ENCODE peak calls at places on chromosomes 3 and 15, in nine cellular contexts. G, A, N, I, U, L, Q, O and X are unnamed samples.

GRCh38 chr3:21509706-21510105 is 241.3 kb downstream of the ZNF385D start:
- DNase-seq in L (no peak), A (no peak), U (no peak), I (no peak), O (no peak), Q (peak), G (no peak), N (no peak), X (no peak)

GRCh38 chr15:69414702-69415161 is 583 bp downstream of the KIF23 start:
- DNase-seq in G (peak), L (peak), N (peak), Q (peak), O (peak), A (peak), I (peak), U (peak), X (peak)

GRCh38 chr3:14345496-14346150 is 56.8 kb upstream of the SLC6A6 start:
- DNase-seq in O (no peak), G (no peak), A (no peak), U (no peak), Q (peak), N (peak), L (no peak), I (no peak), X (no peak)

GRCh38 chr3:181561605-181562031 is 150.1 kb upstream of the SOX2 start:
- DNase-seq in A (no peak), O (no peak), N (no peak), U (no peak), L (no peak), I (no peak), Q (no peak), G (no peak), X (no peak)

GRCh38 chr15:80252281-80252619 is 237 bp upstream of the CTXND1 start:
- DNase-seq in I (no peak), G (no peak), Q (no peak), U (no peak), L (no peak), N (no peak), O (no peak), A (no peak), X (no peak)

GRCh38 chr3:132256984-132257383 is 60.2 kb upstream of the ACP3 start:
- DNase-seq in N (peak), G (no peak), O (peak), Q (peak), U (no peak), A (peak), L (peak), I (peak), X (no peak)

GRCh38 chr15:31353931-31354330 is 27.3 kb downstream of the KLF13 start:
- DNase-seq in L (no peak), G (no peak), Q (peak), O (no peak), I (no peak), A (no peak), N (no peak), U (no peak), X (no peak)

GRCh38 chr15:51332211-51333147 is 5.9 kb downstream of the CYP19A1 start:
- DNase-seq in Q (peak), L (no peak), N (peak), U (no peak), I (no peak), A (no peak), G (no peak), O (no peak), X (no peak)

GRCh38 chr15:68224546-68225250 is 4.8 kb downstream of the CLN6 start:
- DNase-seq in I (no peak), L (no peak), O (no peak), A (no peak), Q (no peak), G (no peak), N (no peak), U (peak), X (peak)

GRCh38 chr15:59923508-59923907 is 80.6 kb upstream of the FOXB1 start:
- DNase-seq in A (no peak), I (no peak), U (no peak), L (no peak), Q (no peak), O (no peak), G (no peak), N (no peak), X (no peak)

GRCh38 chr15:66966256-66966655 is 99.1 kb upstream of the SMAD3 start:
- DNase-seq in N (no peak), A (no peak), O (no peak), U (no peak), Q (no peak), G (no peak), L (no peak), I (no peak), X (no peak)

GRCh38 chr15:29106551-29107290 is 162.9 kb downstream of the NSMCE3 start:
- DNase-seq in A (no peak), U (no peak), I (no peak), N (no peak), Q (peak), L (no peak), G (no peak), O (no peak), X (no peak)

GRCh38 chr15:43465105-43465504 is 27.9 kb downstream of the TP53BP1 start:
- DNase-seq in G (no peak), Q (peak), N (peak), U (no peak), I (peak), L (no peak), O (no peak), A (no peak), X (no peak)

GRCh38 chr15:60605879-60606304 is 127.0 kb upstream of the ICE2 start:
- DNase-seq in Q (peak), U (no peak), G (no peak), I (peak), N (no peak), O (no peak), A (no peak), L (no peak), X (no peak)

GRCh38 chr15:77371850-77372249 is 48.1 kb downstream of the PEAK1 start:
- DNase-seq in N (no peak), A (no peak), G (no peak), O (no peak), I (no peak), U (peak), Q (no peak), L (no peak), X (no peak)

GRCh38 chr15:64775551-64776401 is at the start of gene RBPMS2:
- DNase-seq in G (no peak), L (no peak), I (no peak), A (no peak), U (no peak), N (no peak), O (peak), Q (peak), X (no peak)

GRCh38 chr3:41026394-41027177 is 172.7 kb upstream of the CTNNB1 start:
- DNase-seq in L (peak), U (no peak), G (no peak), A (peak), N (peak), I (peak), O (no peak), Q (peak), X (no peak)

GRCh38 chr3:42042747-42043115 is 48.4 kb upstream of the TRAK1 start:
- DNase-seq in O (no peak), I (no peak), L (no peak), G (no peak), A (no peak), U (no peak), Q (peak), N (no peak), X (no peak)

GRCh38 chr15:79154491-79155182 is 64.1 kb upstream of the RASGRF1 start:
- DNase-seq in I (no peak), L (no peak), A (no peak), O (peak), N (no peak), Q (peak), U (no peak), G (no peak), X (no peak)

GRCh38 chr15:34837246-34838016 is 42.1 kb upstream of the ACTC1 start:
- DNase-seq in G (no peak), Q (peak), A (no peak), L (no peak), N (peak), I (peak), O (no peak), U (no peak), X (no peak)

GRCh38 chr3:29764603-29765254 is 483.9 kb downstream of the RBMS3 start:
- DNase-seq in N (peak), G (no peak), Q (peak), U (peak), O (no peak), L (no peak), A (no peak), I (peak), X (no peak)

GRCh38 chr3:171101982-171102610 is 75.6 kb upstream of the SLC2A2 start:
- DNase-seq in G (no peak), I (no peak), L (no peak), N (peak), O (no peak), U (no peak), A (no peak), Q (peak), X (no peak)

GRCh38 chr3:176574736-176575135 is 622.5 kb downstream of the TBL1XR1 start:
- DNase-seq in G (no peak), U (no peak), A (no peak), Q (peak), I (no peak), L (no peak), N (peak), O (no peak), X (no peak)

GRCh38 chr15:101037090-101037830 is 118.1 kb downstream of the LRRK1 start:
- DNase-seq in G (no peak), N (no peak), O (no peak), A (peak), I (no peak), Q (no peak), U (no peak), L (peak), X (no peak)

GRCh38 chr3:149663966-149664365 is 6.1 kb upstream of the WWTR1 start:
- DNase-seq in Q (no peak), O (no peak), N (peak), G (no peak), A (no peak), L (no peak), I (no peak), U (no peak), X (no peak)

GRCh38 chr3:36729204-36730056 is 34.9 kb downstream of the DCLK3 start:
- DNase-seq in Q (peak), O (peak), I (peak), L (no peak), G (peak), U (peak), N (peak), A (no peak), X (peak)

GRCh38 chr15:91517491-91518200 is 335.9 kb upstream of the SLCO3A1 start:
- DNase-seq in U (no peak), A (no peak), N (peak), O (no peak), G (no peak), L (no peak), Q (peak), I (no peak), X (no peak)

GRCh38 chr3:10806001-10806400 is 10.0 kb upstream of the SLC6A11 start:
- DNase-seq in U (no peak), N (no peak), I (no peak), A (no peak), O (no peak), Q (no peak), G (no peak), L (no peak), X (no peak)

DNA sequence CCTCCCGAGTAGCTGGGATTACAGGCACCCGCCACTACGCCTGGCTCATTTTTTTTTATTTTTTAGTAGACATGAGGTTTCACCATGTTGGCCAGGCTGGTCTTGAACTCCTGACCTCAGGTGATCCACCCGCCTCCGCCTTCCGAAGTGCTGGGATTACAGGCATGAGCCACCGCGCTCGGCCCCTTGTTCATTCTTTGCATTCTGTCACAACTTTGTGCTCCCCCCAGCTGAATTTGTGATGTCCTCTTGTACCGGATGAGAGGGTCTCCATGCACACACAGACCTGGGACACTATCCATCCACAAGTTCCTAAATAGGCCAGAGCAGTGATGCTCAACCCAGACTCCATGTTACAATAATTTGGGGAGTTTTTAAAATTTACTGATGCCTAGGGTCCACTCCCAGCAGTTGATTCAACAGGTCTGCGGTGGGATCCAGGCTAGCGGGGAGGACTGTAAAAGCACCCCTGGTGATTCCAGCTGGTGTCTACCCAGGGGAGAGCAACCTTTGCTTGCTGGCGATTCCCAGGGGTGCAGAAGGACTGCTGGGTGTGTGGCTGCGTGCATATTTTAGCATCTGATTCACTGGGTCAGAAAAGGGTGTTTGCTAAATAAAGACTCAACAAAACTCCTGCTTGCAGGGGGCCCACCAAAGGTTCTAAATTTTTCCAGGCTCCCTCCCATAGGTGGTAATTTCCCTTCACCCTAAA is 995 bp downstream of the RASSF1 start:
- DNase-seq in N (no peak), L (no peak), I (no peak), A (peak), Q (peak), U (no peak), G (no peak), O (no peak), X (no peak)
- H3K4me3 ChIP-seq in N (no peak), L (peak), I (peak), A (peak), Q (peak), U (peak), G (peak), O (no peak), X (peak)

DNA sequence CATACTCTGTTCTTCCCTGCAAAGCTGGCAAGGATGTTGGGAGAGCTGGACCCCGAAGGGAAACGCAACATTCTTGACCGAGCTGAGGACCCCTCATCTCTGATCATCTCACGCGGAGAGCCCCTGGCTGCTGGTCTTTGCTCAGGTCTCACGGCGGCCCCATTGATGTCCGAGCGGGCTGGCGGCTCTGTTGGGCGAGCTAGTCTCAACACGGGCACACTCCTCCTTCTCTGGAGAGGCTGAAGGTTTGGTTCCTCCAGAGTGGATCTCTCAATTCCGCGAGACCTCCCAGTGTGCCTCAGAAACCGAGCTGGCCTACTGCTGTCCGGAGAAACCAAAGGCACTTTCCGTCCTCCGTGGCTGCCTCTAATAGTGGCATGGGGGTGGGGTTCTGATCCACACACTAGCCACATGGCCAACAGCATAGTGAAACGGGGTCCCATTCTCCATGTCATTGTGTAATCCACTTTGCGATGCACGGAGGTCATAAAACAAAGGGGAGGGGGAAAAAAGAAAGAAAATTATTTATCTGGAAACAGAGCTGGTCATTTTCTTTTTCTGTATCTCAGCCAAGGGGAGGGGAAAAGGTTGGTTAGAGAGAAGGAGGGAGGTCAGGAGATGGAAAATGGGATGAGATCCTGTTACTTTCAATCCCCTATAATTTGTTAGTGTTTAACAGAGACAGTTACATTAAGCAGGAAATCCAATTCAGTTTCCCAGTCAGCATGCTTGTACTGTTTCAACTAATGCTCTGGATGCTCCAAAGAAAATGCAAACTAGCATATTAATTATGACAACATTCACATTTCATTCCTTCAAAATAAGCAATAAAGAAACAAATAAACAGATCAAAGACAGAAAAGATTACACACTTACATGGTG is 1.3 kb downstream of the CCDC80 start:
- DNase-seq in G (no peak), N (no peak), L (no peak), A (peak), Q (peak), I (no peak), U (no peak), O (no peak), X (no peak)
- H3K4me3 ChIP-seq in G (no peak), N (peak), L (peak), A (no peak), Q (peak), I (peak), U (no peak), O (no peak), X (no peak)

GRCh38 chr3:184911570-184911969 is 99.6 kb downstream of the VPS8 start:
- DNase-seq in Q (no peak), L (no peak), N (no peak), I (no peak), O (no peak), U (no peak), G (no peak), A (peak), X (no peak)

GRCh38 chr3:184908859-184909258 is 96.9 kb downstream of the VPS8 start:
- DNase-seq in U (no peak), Q (no peak), O (peak), N (no peak), A (no peak), I (no peak), G (no peak), L (no peak), X (no peak)

GRCh38 chr3:184907941-184908649 is 96.1 kb downstream of the VPS8 start:
- DNase-seq in Q (no peak), U (no peak), N (no peak), I (no peak), O (no peak), A (no peak), L (no peak), G (no peak), X (no peak)

GRCh38 chr3:184912166-184912565 is 100.2 kb downstream of the VPS8 start:
- DNase-seq in O (no peak), Q (no peak), L (no peak), G (no peak), N (no peak), I (no peak), A (no peak), U (no peak), X (no peak)

GRCh38 chr3:184910664-184911063 is 98.7 kb downstream of the VPS8 start:
- DNase-seq in G (no peak), A (peak), U (no peak), Q (no peak), L (peak), O (no peak), N (no peak), I (no peak), X (no peak)
- H3K4me3 ChIP-seq in G (no peak), A (no peak), U (no peak), Q (no peak), L (no peak), O (no peak), N (no peak), I (no peak), X (no peak)

DNA sequence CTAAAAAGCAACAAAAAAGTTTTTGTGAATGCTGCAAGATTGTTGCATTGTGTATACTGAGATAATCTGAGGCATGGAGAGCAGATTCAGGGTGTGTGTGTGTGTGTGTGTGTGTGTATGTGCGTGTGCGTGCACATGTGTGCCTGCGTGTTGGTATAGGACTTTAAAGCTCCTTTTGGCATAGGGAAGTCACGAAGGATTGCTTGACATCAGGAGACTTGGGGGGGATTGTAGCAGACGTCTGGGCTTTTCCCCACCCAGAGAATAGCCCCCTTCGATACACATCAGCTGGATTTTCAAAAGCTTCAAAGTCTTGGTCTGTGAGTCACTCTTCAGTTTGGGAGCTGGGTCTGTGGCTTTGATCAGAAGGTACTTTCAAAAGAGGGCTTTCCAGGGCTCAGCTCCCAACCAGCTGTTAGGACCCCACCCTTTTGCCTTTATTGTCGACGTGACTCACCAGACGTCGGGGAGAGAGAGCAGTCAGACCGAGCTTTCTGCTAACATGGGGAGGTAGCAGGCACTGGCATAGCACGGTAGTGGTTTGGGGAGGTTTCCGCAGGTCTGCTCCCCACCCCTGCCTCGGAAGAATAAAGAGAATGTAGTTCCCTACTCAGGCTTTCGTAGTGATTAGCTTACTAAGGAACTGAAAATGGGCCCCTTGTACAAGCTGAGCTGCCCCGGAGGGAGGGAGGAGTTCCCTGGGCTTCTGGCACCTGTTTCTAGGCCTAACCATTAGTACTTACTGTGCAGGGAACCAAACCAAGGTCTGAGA is 4.7 kb downstream of the BHLHE40 start:
- DNase-seq in A (peak), G (peak), O (no peak), U (peak), I (peak), Q (peak), L (peak), N (peak), X (peak)
- H3K4me3 ChIP-seq in A (peak), G (peak), O (no peak), U (peak), I (peak), Q (peak), L (peak), N (peak), X (peak)

DNA sequence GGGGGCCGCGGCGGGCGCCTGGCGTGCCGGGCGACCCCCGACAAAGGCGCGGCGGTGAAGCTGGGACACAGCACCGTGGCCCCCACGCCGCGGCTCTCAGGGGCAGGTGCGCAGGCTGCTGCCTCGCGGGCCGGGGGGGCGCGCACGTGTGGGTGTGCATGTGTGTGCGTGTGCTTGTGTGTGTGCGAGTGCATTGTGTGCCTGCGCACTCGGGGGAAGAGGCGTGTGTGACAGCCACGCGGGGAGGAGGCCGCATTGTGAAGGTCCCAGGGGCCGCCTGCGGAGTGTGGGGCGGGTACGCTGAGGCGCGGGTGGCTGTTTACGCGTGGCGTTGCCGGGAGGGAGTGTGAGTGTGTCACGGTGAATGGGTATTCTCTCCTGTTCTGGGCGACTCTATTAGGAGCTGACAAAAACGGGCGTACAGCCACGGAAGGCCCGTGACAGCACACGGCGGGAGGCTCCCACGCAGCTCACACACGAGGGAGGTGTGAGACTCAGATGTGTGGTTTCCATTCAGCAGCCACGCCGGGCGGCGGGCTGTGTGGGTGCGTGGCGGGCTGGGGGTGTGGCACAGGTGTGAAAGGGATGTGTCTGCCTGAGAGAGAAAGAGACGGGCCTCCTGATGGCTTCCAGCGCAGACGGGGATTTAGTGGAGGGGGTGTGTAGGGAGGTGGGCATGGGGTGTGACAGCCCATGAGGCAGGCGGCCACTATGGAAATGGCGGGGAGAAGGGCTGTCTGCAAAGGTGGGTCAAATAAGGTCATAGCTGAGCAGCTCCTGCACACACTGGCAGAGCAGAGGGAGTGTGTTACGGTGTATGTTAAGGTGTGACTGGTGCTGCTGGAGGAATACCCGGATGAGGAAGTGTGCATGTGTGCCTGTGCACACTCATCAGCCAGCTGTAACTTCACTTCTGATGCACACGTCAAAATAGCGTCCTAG is 748 bp downstream of the PODXL2 start:
- DNase-seq in Q (peak), G (peak), I (no peak), N (no peak), A (peak), O (peak), U (peak), L (peak), X (peak)
- H3K4me3 ChIP-seq in Q (peak), G (peak), I (peak), N (peak), A (peak), O (peak), U (peak), L (peak), X (peak)

GRCh38 chr15:49830411-49830810 is 209.6 kb downstream of the DTWD1 start:
- DNase-seq in U (no peak), G (no peak), A (no peak), L (no peak), O (no peak), N (no peak), Q (peak), I (no peak), X (no peak)
- H3K4me3 ChIP-seq in U (no peak), G (no peak), A (no peak), L (no peak), O (no peak), N (no peak), Q (no peak), I (no peak), X (no peak)